ENCODE peak calls at places on chromosomes 7 and 10, in eight cellular contexts. X is left ventricle myocardium inferior; J is testis; M is globus pallidus; W is CD8-positive, alpha-beta memory T cell; D is esophagus muscularis mucosa; T is SHP77; B is AG04450. U is an unnamed sample.

GRCh38 chr7:69813637-69814240 is 215.5 kb downstream of the AUTS2 start:
- DNase-seq in X (no peak), J (no peak), M (peak; percentile 56), W (no peak), D (no peak), T (no peak), B (no peak), U (no peak)

GRCh38 chr10:50600831-50601466 is 22.8 kb downstream of the SGMS1 start:
- DNase-seq in X (no peak), J (no peak), M (no peak), W (no peak), D (no peak), T (no peak), B (no peak), U (no peak)

GRCh38 chr7:140316165-140316661 is 82.1 kb downstream of the SLC37A3 start:
- DNase-seq in X (peak; percentile 44), J (peak; percentile 68), M (peak; percentile 76), W (no peak), D (peak; percentile 93), T (no peak), B (peak; percentile 16), U (peak; percentile 59)

GRCh38 chr7:114922652-114923402 is 933 bp downstream of the MDFIC start:
- DNase-seq in X (peak; percentile 28), J (peak; percentile 45), M (no peak), W (peak; percentile 61), D (no peak), T (peak; percentile 22), B (no peak), U (no peak)

GRCh38 chr7:3162286-3162685 is 118.6 kb upstream of the CARD11 start:
- DNase-seq in X (no peak), J (no peak), M (no peak), W (no peak), D (no peak), T (peak; percentile 25), B (no peak), U (no peak)

GRCh38 chr10:25113231-25114035 is 61.4 kb upstream of the GPR158 start:
- DNase-seq in X (peak; percentile 61), J (peak; percentile 93), M (peak; percentile 89), W (peak; percentile 6), D (peak; percentile 91), T (peak; percentile 72), B (peak; percentile 10), U (peak; percentile 42)

GRCh38 chr7:103902917-103903316 is 86.5 kb downstream of the RELN start:
- DNase-seq in X (no peak), J (no peak), M (no peak), W (no peak), D (no peak), T (no peak), B (no peak), U (no peak)

GRCh38 chr10:44951827-44952226 is 7.8 kb upstream of the RASSF4 start:
- DNase-seq in X (no peak), J (no peak), M (no peak), W (no peak), D (no peak), T (no peak), B (no peak), U (no peak)

GRCh38 chr7:135743907-135744789 is 4.5 kb downstream of the FAM180A start:
- DNase-seq in X (peak; percentile 23), J (no peak), M (no peak), W (no peak), D (no peak), T (peak; percentile 24), B (no peak), U (no peak)

GRCh38 chr7:257647-257992 is 32.4 kb upstream of the FOXL3 start:
- DNase-seq in X (no peak), J (no peak), M (no peak), W (no peak), D (no peak), T (no peak), B (no peak), U (no peak)